ENCODE peak calls at places on chromosomes 16 and 17, in seven cellular contexts. K is K562, D is HCT116, U is GM12878, W is SK-N-SH, Q is H1, R is endothelial cell of umbilical vein. A is an unnamed sample.

GRCh38 chr16:8866118-8866883 is 2.5 kb downstream of the CARHSP1 start:
- DNase-seq in K (peak), D (no peak), U (no peak), W (peak), Q (peak), R (no peak), A (no peak)

GRCh38 chr16:25606069-25606468 is 85.7 kb upstream of the HS3ST4 start:
- DNase-seq in K (no peak), D (no peak), U (no peak), W (no peak), Q (no peak), R (no peak), A (no peak)

GRCh38 chr16:26594666-26595065 is 472.1 kb upstream of the C16orf82 start:
- DNase-seq in K (no peak), D (no peak), U (no peak), W (no peak), Q (no peak), R (no peak), A (no peak)

GRCh38 chr17:4152471-4152870 is 9.5 kb downstream of the CYB5D2 start:
- DNase-seq in K (no peak), D (no peak), U (no peak), W (no peak), Q (no peak), R (no peak), A (no peak)

GRCh38 chr17:69492410-69493071 is 78.0 kb downstream of the MAP2K6 start:
- DNase-seq in K (no peak), D (peak), U (no peak), W (peak), Q (no peak), R (no peak), A (peak)

GRCh38 chr16:88568710-88569613 is 1.2 kb upstream of the ZC3H18 start:
- DNase-seq in K (no peak), D (no peak), U (no peak), W (no peak), Q (no peak), R (no peak), A (no peak)

GRCh38 chr16:54320895-54321294 is 34.3 kb upstream of the IRX3 start:
- DNase-seq in K (no peak), D (no peak), U (no peak), W (no peak), Q (no peak), R (no peak), A (no peak)

GRCh38 chr17:18966831-18967624 is 15.1 kb downstream of the SLC5A10 start:
- DNase-seq in K (no peak), D (no peak), U (no peak), W (no peak), Q (peak), R (peak), A (no peak)

GRCh38 chr17:40345161-40346034 is 19.1 kb downstream of the GJD3 start:
- DNase-seq in K (peak), D (no peak), U (no peak), W (peak), Q (peak), R (peak), A (peak)

GRCh38 chr16:50547340-50547865 is 793 bp upstream of the NKD1 start:
- DNase-seq in K (peak), D (peak), U (peak), W (peak), Q (peak), R (no peak), A (peak)

GRCh38 chr17:41625602-41626001 is 1.2 kb upstream of the KRT17 start:
- DNase-seq in K (no peak), D (no peak), U (no peak), W (no peak), Q (no peak), R (no peak), A (peak)

GRCh38 chr17:78997881-78998280 is 11.7 kb downstream of the CANT1 start:
- DNase-seq in K (no peak), D (no peak), U (no peak), W (no peak), Q (no peak), R (no peak), A (no peak)

GRCh38 chr17:8412089-8412488 is 14.5 kb upstream of the RNF222 start:
- DNase-seq in K (peak), D (no peak), U (no peak), W (no peak), Q (no peak), R (no peak), A (no peak)

GRCh38 chr16:70720431-70721201 is 34.8 kb upstream of the MTSS2 start:
- DNase-seq in K (no peak), D (no peak), U (no peak), W (no peak), Q (no peak), R (no peak), A (no peak)

GRCh38 chr17:78961571-78961970 is 18.2 kb downstream of the LGALS3BP start:
- DNase-seq in K (no peak), D (no peak), U (no peak), W (no peak), Q (no peak), R (no peak), A (no peak)

GRCh38 chr17:76368545-76368944 is 14.8 kb upstream of the PRPSAP1 start:
- DNase-seq in K (no peak), D (no peak), U (no peak), W (peak), Q (peak), R (no peak), A (no peak)

GRCh38 chr16:19809121-19809635 is 75.5 kb downstream of the GPRC5B start:
- DNase-seq in K (no peak), D (no peak), U (no peak), W (no peak), Q (no peak), R (no peak), A (peak)

GRCh38 chr17:6304894-6305612 is 129.9 kb downstream of the AIPL1 start:
- DNase-seq in K (no peak), D (no peak), U (no peak), W (no peak), Q (no peak), R (no peak), A (no peak)

GRCh38 chr17:29557085-29557697 is 9.6 kb downstream of the ABHD15 start:
- DNase-seq in K (no peak), D (no peak), U (no peak), W (no peak), Q (peak), R (no peak), A (no peak)

GRCh38 chr17:54848368-54848987 is 52.2 kb upstream of the TOM1L1 start:
- DNase-seq in K (no peak), D (no peak), U (no peak), W (no peak), Q (no peak), R (no peak), A (no peak)

DNA sequence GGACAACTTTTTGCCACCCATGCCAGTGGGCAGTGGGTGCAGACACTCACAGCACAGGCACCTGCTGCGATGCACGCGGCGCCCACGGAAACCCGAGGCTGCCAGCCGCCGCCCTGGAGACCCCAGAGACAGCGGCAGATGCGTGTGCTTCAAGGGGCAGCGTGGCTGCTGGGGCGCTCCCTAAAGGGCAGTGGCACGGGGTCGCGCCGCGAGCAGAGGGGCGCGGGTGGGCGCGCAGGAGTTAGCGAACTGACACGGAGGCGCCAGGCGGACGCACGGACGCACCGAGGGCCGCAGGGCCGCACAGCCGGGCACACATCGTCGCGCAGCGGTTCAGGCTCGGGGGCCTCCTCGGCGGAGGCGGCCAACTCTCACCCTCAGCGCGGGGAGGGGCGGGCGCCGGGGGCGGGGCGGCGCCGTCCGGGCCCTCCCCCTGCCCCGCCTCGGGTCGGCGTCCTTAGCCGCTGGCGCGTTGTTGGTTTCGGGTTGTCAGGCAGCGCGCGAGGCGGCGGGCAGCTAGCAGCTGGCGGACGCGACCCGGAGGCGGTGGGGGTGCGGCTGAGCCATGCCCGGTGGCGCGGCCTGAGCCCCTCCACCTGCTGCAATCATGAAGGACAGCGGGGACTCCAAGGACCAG is at the start of gene KIF19:
- DNase-seq in K (peak), D (no peak), U (no peak), W (peak), Q (peak), R (no peak), A (no peak)
- TF ChIP-seq MAX in K (no peak), D (no peak), U (no peak), W (no peak), Q (peak), R (no peak), A (no peak)

DNA sequence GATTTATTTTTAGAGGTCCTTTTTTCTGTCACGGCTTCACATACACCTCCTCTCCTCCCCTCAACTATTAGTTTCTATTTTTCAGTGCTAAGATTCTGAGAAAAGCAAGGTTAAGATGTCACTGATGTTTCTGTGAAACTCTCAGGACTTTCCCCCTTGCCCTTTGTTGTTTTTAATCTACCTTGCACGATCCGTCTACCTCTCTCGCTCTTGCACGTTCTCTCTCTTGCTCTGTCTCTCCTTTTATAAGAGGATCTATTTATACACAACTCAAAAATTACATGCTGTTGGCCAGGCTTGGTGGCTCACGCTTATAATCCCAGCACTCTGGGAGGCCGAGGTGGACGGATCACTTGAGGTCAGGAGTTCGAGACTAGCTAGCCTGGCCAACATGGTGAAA is 43.6 kb downstream of the RPA1 start:
- DNase-seq in K (no peak), D (no peak), U (no peak), W (no peak), Q (no peak), R (no peak), A (no peak)
- H3K27ac ChIP-seq in K (no peak), D (no peak), U (no peak), W (no peak), Q (no peak), R (no peak), A (no peak)

DNA sequence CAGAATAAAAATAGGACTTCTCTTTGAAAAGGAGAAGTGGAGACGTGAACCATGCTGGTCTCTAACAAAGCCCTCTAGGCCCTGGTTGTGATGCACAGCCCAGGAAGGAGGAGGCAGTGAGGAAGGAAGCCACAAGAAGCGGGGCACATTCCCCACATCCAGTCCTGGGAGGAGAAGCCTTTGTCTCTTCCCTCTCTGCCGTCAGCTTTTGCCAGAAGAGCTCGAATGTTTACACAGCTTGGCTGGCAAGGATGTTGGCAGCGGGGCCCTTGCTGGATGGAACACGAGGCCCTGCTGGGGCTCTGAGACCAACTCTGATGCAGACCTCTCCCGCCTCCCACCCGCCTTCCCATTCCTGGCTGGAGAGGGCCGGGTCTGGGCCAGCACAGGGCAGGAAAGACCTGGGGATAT is 91.3 kb downstream of the MAF start:
- DNase-seq in K (no peak), D (no peak), U (no peak), W (peak), Q (no peak), R (no peak), A (no peak)
- TF ChIP-seq MAX in K (no peak), D (no peak), U (no peak), W (no peak), Q (no peak), R (no peak), A (no peak)

DNA sequence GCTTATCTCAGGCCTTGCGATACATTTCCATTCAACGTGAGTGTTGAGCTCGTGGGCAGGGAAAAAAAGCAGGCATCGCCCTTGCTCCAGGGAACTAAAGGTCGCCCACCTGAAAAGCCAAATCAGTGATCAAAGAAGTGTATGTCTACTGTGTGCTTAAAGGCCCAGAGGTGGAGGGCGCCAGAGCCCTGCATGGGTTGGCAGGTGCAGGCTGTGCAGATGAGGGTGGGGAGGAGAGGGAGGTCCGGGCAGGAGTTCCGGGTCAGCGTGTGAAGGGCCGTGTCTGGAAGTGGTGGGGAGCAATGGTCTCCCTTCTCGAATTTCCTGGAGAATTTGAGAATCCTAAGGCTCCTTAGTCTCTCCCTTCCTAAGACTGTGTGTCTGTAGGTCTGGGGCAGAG is 7.2 kb downstream of the ADAM11 start:
- DNase-seq in K (no peak), D (no peak), U (no peak), W (no peak), Q (no peak), R (no peak), A (no peak)
- H3K27ac ChIP-seq in K (no peak), D (no peak), U (no peak), W (no peak), Q (no peak), R (no peak), A (no peak)